ENCODE peak calls at places on chromosomes 11 and 22, in six cellular contexts. A, J, Z, G, R and V are unnamed samples.

GRCh38 chr11:13963169-13963948 is 836 bp downstream of the SPON1 start:
- DNase-seq in A (no peak), J (peak), Z (peak), G (peak), R (peak), V (peak)

GRCh38 chr11:9276571-9276970 is 11.4 kb upstream of the DENND5A start:
- DNase-seq in A (peak), J (no peak), Z (peak), G (peak), R (no peak), V (no peak)

GRCh38 chr11:78946945-78947914 is 372.6 kb upstream of the NARS2 start:
- DNase-seq in A (no peak), J (peak), Z (no peak), G (no peak), R (no peak), V (no peak)

GRCh38 chr11:108787105-108787504 is 122.2 kb downstream of the DDX10 start:
- DNase-seq in A (no peak), J (no peak), Z (no peak), G (no peak), R (no peak), V (no peak)

GRCh38 chr11:6201486-6201885 is 2.5 kb downstream of the OR52W1 start:
- DNase-seq in A (no peak), J (no peak), Z (no peak), G (no peak), R (no peak), V (no peak)

GRCh38 chr11:3037041-3037944 is 19.9 kb downstream of the CARS1 start:
- DNase-seq in A (peak), J (peak), Z (peak), G (peak), R (peak), V (peak)

GRCh38 chr11:5291207-5291838 is 10.4 kb downstream of the OR51B4 start:
- DNase-seq in A (peak), J (no peak), Z (peak), G (no peak), R (no peak), V (no peak)

GRCh38 chr11:19225123-19225522 is 15.6 kb downstream of the E2F8 start:
- DNase-seq in A (no peak), J (no peak), Z (no peak), G (no peak), R (no peak), V (no peak)

GRCh38 chr11:126175261-126175885 is 36.1 kb downstream of the RPUSD4 start:
- DNase-seq in A (no peak), J (no peak), Z (no peak), G (no peak), R (no peak), V (no peak)

GRCh38 chr22:31490496-31490925 is 869 bp upstream of the EIF4ENIF1 start:
- DNase-seq in A (peak), J (peak), Z (peak), G (peak), R (peak), V (peak)

GRCh38 chr11:63551889-63552266 is 11.3 kb downstream of the PLAAT2 start:
- DNase-seq in A (no peak), J (peak), Z (peak), G (no peak), R (peak), V (no peak)

GRCh38 chr11:64923151-64923661 is 1.3 kb upstream of the PPP2R5B start:
- DNase-seq in A (no peak), J (peak), Z (no peak), G (no peak), R (no peak), V (no peak)

GRCh38 chr22:27637604-27638003 is 164.0 kb downstream of the MN1 start:
- DNase-seq in A (no peak), J (no peak), Z (no peak), G (no peak), R (no peak), V (no peak)

GRCh38 chr22:27510024-27510423 is 291.5 kb downstream of the MN1 start:
- DNase-seq in A (peak), J (no peak), Z (no peak), G (no peak), R (no peak), V (no peak)

GRCh38 chr22:50012201-50013181 is at the start of gene IL17REL:
- DNase-seq in A (no peak), J (peak), Z (peak), G (no peak), R (no peak), V (no peak)

GRCh38 chr22:49957826-49958461 is 2.6 kb upstream of the PIM3 start:
- DNase-seq in A (no peak), J (peak), Z (no peak), G (no peak), R (peak), V (no peak)

GRCh38 chr11:110366234-110366633 is 63.5 kb upstream of the FDX1 start:
- DNase-seq in A (no peak), J (no peak), Z (no peak), G (no peak), R (no peak), V (no peak)

GRCh38 chr11:877565-877964 is 33.0 kb downstream of the CHID1 start:
- DNase-seq in A (peak), J (no peak), Z (peak), G (peak), R (no peak), V (no peak)

GRCh38 chr11:70865356-70865755 is 387.0 kb downstream of the SHANK2 start:
- DNase-seq in A (no peak), J (no peak), Z (no peak), G (no peak), R (no peak), V (no peak)

GRCh38 chr11:122339661-122340060 is 223.6 kb upstream of the BLID start:
- DNase-seq in A (no peak), J (no peak), Z (no peak), G (no peak), R (no peak), V (no peak)

GRCh38 chr11:32830413-32830738 is 649 bp downstream of the PRRG4 start:
- DNase-seq in A (no peak), J (no peak), Z (no peak), G (no peak), R (no peak), V (no peak)

DNA sequence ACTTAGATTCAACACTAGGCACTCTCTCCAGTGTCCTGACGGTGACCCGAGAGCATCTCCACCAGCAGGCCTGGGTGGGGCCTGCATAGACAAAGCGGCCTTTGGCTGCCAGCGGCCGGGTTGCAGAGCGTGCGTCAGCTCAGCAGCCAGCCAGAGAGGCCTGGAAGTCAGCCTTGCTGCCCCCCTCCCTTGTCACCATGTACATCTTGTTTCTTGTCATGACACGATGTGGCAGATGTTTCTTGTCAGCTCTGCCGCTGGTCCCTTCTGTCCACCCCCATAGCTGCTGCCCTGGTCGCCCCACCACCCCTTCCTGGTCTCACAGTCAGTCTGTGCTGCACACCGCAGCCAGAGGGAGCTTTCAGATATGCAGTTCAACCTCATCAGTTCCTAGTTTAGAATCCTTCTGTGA is 33.1 kb upstream of the CBX7 start:
- DNase-seq in A (no peak), J (peak), Z (no peak), G (no peak), R (no peak), V (no peak)
- TF ChIP-seq CTCF in A (no peak), J (no peak), Z (no peak), G (no peak), R (no peak), V (no peak)

GRCh38 chr11:128207861-128208321 is 379.5 kb downstream of the ETS1 start:
- DNase-seq in A (no peak), J (no peak), Z (no peak), G (no peak), R (no peak), V (no peak)
- H3K27ac ChIP-seq in A (no peak), J (peak), Z (no peak), G (no peak), R (no peak), V (no peak)

DNA sequence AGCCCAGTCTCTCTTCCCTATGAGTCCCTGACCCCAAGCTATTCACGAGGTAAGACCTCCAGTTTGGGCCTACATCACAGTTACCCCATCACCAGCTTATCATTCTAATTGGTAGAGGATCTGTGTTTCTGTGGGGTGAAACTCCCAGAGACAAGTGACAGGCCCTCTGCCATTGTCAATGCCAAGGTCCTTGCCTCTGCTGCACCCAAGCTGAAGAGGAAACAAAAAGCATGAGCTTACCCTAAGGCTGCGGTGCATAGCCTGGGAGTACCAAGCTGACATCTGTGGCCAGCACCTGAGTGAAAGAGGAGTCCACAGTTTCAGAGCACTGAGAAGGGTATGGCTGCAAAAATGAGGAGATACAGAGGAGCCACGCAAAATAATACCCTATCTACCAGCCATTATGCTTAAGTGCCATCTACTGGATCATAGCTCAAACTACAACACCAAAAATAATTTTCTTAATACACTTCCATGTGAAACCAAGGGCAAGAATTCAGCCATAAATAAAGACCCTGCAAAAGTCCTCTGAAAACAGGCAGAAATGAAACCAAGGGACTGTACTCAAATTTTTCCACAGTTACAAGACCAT is 62.3 kb upstream of the ANO5 start:
- DNase-seq in A (peak), J (no peak), Z (no peak), G (no peak), R (no peak), V (no peak)
- TF ChIP-seq CTCF in A (peak), J (no peak), Z (peak), G (peak), R (no peak), V (no peak)

DNA sequence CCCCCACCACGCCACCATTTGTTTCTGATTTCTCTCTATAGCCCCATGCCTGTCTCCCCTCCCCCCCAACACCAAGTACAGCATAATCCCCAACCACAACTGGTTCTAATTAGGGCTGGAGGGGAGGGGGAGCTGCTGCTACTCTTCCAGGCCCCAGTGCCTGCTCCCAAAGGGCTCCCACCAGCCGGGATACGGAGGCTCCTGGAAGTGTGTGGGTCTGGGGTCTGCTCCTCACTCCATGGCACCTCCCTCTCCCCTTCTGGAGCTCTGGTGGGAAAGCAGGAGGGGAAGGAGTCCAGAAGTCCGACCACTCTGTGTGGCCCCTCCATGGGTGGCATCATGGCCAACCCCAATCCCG is 18.0 kb downstream of the BCL9L start:
- DNase-seq in A (no peak), J (no peak), Z (peak), G (no peak), R (no peak), V (no peak)
- H3K27ac ChIP-seq in A (no peak), J (peak), Z (no peak), G (peak), R (peak), V (peak)

GRCh38 chr22:47075568-47075967 is 313.1 kb downstream of the TBC1D22A start:
- DNase-seq in A (no peak), J (no peak), Z (no peak), G (no peak), R (no peak), V (no peak)

GRCh38 chr22:47080100-47080499 is 317.6 kb downstream of the TBC1D22A start:
- DNase-seq in A (no peak), J (no peak), Z (no peak), G (no peak), R (no peak), V (no peak)

GRCh38 chr22:47072642-47072967 is 310.2 kb downstream of the TBC1D22A start:
- DNase-seq in A (no peak), J (no peak), Z (peak), G (no peak), R (no peak), V (no peak)

GRCh38 chr22:47073101-47073500 is 310.7 kb downstream of the TBC1D22A start:
- DNase-seq in A (no peak), J (no peak), Z (no peak), G (no peak), R (no peak), V (no peak)

DNA sequence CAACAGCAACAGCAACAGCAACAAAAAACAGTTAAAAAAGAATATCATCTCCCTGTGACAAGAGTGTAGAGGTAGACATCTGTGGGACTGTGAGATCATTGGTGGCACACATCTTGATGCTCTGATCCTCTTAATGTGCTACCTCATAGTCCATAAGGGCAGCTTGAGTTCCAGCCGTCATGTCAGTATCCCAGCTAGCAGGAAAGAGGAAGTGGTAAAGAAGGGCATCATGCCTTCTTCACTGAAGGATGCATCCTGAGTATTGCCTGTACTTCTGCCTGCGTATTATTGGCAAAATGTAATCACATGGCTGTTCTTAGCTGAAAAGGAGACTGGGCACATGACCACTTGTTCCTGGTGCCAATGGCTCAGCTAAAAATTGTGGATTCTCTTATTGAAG is 314.3 kb downstream of the TBC1D22A start:
- DNase-seq in A (no peak), J (no peak), Z (no peak), G (no peak), R (no peak), V (no peak)
- TF ChIP-seq CTCF in A (no peak), J (no peak), Z (no peak), G (no peak), R (no peak), V (no peak)

GRCh38 chr11:117172678-117173421 is 5.7 kb upstream of the SIDT2 start:
- DNase-seq in A (no peak), J (no peak), Z (no peak), G (no peak), R (no peak), V (no peak)
- H3K27ac ChIP-seq in A (no peak), J (peak), Z (no peak), G (no peak), R (no peak), V (no peak)

GRCh38 chr11:103892603-103893002 is 143.8 kb upstream of the DDI1 start:
- DNase-seq in A (no peak), J (no peak), Z (no peak), G (no peak), R (no peak), V (no peak)
- TF ChIP-seq CTCF in A (no peak), J (no peak), Z (no peak), G (no peak), R (no peak), V (no peak)

DNA sequence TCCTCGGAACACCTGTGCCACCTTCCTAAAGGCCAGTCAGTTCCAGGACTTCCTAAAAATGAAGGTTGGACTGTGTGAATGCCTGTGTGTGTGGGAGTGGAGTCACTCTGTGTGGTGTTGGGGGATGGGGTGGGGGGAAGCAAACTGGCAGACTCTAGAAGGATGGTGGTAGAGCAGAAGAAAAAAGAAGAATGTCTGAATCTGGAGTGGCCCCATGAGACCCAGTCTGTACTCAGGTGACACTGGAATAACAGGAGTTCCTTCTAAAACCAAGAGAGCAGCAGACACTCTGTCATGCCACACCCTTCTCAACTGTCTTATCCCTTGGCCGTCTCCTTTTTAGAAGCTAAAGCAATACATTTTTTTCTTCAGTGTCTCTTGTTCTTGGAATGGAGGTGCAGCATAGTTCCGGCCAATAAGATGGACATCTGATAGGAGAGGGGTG is 82.9 kb downstream of the MAML2 start:
- DNase-seq in A (no peak), J (no peak), Z (no peak), G (no peak), R (no peak), V (no peak)
- H3K27ac ChIP-seq in A (no peak), J (no peak), Z (no peak), G (peak), R (no peak), V (peak)

GRCh38 chr22:23913661-23914353 is 19.6 kb downstream of the MIF start:
- DNase-seq in A (peak), J (peak), Z (peak), G (peak), R (peak), V (peak)
- TF ChIP-seq CTCF in A (no peak), J (no peak), Z (no peak), G (no peak), R (no peak), V (no peak)

GRCh38 chr11:86608251-86608799 is 64.1 kb downstream of the ME3 start:
- DNase-seq in A (peak), J (peak), Z (peak), G (peak), R (no peak), V (no peak)

GRCh38 chr11:86610559-86611341 is 61.7 kb downstream of the ME3 start:
- DNase-seq in A (no peak), J (peak), Z (peak), G (no peak), R (no peak), V (no peak)

GRCh38 chr11:86606849-86607481 is 65.5 kb downstream of the ME3 start:
- DNase-seq in A (no peak), J (no peak), Z (no peak), G (no peak), R (no peak), V (no peak)

DNA sequence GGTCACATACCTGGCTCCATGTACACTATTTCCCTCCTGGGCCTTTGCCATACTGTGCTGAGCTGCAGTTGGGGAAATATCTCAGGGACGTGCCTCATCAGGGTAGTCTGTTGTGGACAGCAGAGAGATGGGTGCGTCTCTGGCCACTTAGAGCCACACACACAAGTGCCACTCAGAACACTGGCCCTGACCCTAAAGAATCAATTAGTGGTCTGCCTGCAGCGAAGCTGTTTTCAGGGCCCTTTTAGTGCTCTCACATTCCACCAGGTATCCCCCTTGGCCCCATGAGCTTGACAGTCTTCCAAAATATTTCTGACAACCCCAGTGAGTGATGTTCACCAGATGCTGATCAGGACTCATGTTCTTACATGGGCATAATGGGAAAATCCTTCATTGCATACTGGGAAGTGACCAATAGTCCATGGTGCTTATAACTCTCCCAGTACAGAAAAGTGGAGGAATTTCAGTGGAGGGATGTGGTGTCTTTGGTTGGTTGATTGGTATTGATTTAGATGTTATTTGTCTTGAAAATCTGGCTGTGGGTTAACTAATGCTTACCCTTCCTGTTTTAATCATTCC is 66.1 kb downstream of the ME3 start:
- DNase-seq in A (no peak), J (no peak), Z (no peak), G (no peak), R (no peak), V (no peak)
- H3K27ac ChIP-seq in A (no peak), J (no peak), Z (no peak), G (no peak), R (no peak), V (no peak)